ENCODE peak calls at places on chromosomes 13 and 19, in nine cellular contexts. J is cardiac fibroblast, C is PC-9, Y is H1, I is left lung, H is GM12865, Z is neural progenitor cell, S is endodermal cell, B is fibroblast of lung. M is an unnamed sample.

GRCh38 chr19:39379865-39380399 is 11.0 kb downstream of the PAF1 start:
- DNase-seq in J (no peak), Z (no peak), Y (no peak), B (no peak), I (no peak), H (no peak), S (no peak), C (no peak), M (no peak)

GRCh38 chr13:22256111-22256639 is 585.3 kb downstream of the FGF9 start:
- DNase-seq in S (no peak), Z (no peak), Y (no peak), C (no peak), H (no peak), I (no peak), B (no peak), J (no peak), M (no peak)

GRCh38 chr13:75372517-75372916 is 109.5 kb downstream of the TBC1D4 start:
- DNase-seq in J (peak), Z (peak), C (peak), H (peak), B (no peak), I (no peak), S (no peak), Y (no peak), M (peak)

GRCh38 chr13:48962281-48962680 is 13.4 kb upstream of the FNDC3A start:
- DNase-seq in B (peak), Z (no peak), S (no peak), H (no peak), I (no peak), Y (no peak), J (peak), C (no peak), M (no peak)

GRCh38 chr13:42328672-42329071 is 56.7 kb downstream of the AKAP11 start:
- DNase-seq in S (no peak), J (peak), Y (no peak), H (peak), Z (no peak), I (no peak), B (no peak), C (no peak), M (no peak)

GRCh38 chr13:113836917-113837553 is 26.8 kb downstream of the GAS6 start:
- DNase-seq in C (peak), B (peak), S (no peak), Z (no peak), Y (no peak), H (peak), I (no peak), J (peak), M (peak)

GRCh38 chr19:7831452-7831851 is 1.4 kb downstream of the EVI5L start:
- DNase-seq in C (no peak), I (no peak), B (peak), Z (peak), S (peak), Y (peak), H (no peak), J (peak), M (peak)

GRCh38 chr19:37778613-37779138 is 710 bp downstream of the ZNF573 start:
- DNase-seq in S (peak), C (peak), Z (peak), I (no peak), H (no peak), Y (no peak), J (peak), B (peak), M (peak)

GRCh38 chr19:38315657-38316476 is at the start of gene YIF1B:
- DNase-seq in B (peak), S (peak), J (peak), Z (peak), H (peak), Y (peak), I (peak), C (peak), M (peak)

GRCh38 chr19:46412983-46413261 is 442 bp downstream of the CCDC8 start:
- DNase-seq in H (no peak), B (no peak), S (no peak), Y (no peak), J (no peak), Z (no peak), C (no peak), I (no peak), M (no peak)

GRCh38 chr13:23790591-23791170 is 98.5 kb downstream of the MIPEP start:
- DNase-seq in J (peak), Y (no peak), B (peak), S (no peak), C (no peak), H (no peak), I (no peak), Z (no peak), M (peak)

GRCh38 chr19:19078801-19079200 is 15.0 kb downstream of the SLC25A42 start:
- DNase-seq in Z (no peak), H (no peak), J (no peak), C (no peak), B (no peak), I (no peak), S (no peak), Y (no peak), M (no peak)

GRCh38 chr13:21984156-21984555 is 313.3 kb downstream of the FGF9 start:
- DNase-seq in S (no peak), I (no peak), B (no peak), J (no peak), Z (no peak), Y (no peak), C (no peak), H (no peak), M (no peak)

GRCh38 chr19:14369399-14370168 is 11.7 kb upstream of the ADGRE5 start:
- DNase-seq in Z (no peak), I (no peak), J (peak), Y (no peak), S (no peak), B (peak), C (no peak), H (peak), M (peak)

GRCh38 chr19:14371321-14371821 is 9.9 kb upstream of the ADGRE5 start:
- DNase-seq in Z (no peak), C (no peak), J (no peak), H (no peak), B (no peak), S (no peak), I (no peak), Y (no peak), M (peak)

GRCh38 chr19:14367016-14367415 is 14.2 kb upstream of the ADGRE5 start:
- DNase-seq in B (no peak), C (no peak), H (no peak), S (no peak), J (no peak), Y (no peak), Z (no peak), I (no peak), M (no peak)

GRCh38 chr19:14368011-14368513 is 13.2 kb upstream of the ADGRE5 start:
- DNase-seq in B (no peak), J (no peak), Y (no peak), I (no peak), C (no peak), S (no peak), Z (no peak), H (peak), M (peak)

DNA sequence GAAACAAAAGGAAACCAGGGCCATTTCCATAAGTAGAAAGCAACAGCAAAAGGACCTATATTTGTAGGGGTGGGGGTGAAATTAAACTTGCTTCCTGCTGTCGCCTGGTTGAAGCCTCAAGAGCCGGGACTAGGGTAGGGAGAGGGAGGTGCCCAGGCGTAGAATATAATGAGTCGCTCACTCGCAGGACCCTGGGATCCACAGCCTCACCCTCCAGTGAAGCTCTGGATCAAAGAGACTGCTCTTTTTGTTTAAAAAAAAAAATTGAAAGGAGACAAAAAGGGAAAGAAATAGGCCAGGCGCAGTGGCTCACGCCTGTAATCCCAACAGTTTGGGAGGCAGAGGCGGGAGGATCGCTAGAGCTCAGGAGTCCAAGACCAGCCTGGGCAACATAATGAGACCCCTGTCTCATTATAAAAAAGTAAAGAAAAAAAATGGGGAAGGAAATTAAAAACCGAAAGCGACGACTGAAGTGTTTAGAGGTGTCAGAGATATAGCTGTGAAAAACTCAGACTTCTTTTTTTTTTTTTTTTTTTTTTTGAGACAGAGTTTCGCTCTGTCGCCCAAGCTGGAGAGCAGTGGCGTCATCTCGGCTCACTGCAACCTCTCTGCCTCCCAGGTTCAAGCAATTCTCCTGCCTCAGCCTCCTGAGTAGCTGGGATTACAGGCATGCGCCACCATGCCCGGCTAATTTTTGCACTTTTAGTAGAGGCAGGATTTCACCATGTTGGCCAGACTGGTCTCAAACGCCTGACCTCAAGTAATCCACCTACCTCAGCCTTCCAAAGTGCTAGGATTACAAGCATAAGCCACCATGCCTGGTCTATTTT is 10.9 kb upstream of the ADGRE5 start:
- DNase-seq in B (no peak), J (no peak), H (peak), I (no peak), Y (no peak), S (no peak), C (no peak), Z (no peak), M (no peak)
- H3K4me3 ChIP-seq in B (no peak), J (no peak), H (peak), I (no peak), Y (no peak), S (no peak), C (no peak), Z (no peak), M (no peak)

DNA sequence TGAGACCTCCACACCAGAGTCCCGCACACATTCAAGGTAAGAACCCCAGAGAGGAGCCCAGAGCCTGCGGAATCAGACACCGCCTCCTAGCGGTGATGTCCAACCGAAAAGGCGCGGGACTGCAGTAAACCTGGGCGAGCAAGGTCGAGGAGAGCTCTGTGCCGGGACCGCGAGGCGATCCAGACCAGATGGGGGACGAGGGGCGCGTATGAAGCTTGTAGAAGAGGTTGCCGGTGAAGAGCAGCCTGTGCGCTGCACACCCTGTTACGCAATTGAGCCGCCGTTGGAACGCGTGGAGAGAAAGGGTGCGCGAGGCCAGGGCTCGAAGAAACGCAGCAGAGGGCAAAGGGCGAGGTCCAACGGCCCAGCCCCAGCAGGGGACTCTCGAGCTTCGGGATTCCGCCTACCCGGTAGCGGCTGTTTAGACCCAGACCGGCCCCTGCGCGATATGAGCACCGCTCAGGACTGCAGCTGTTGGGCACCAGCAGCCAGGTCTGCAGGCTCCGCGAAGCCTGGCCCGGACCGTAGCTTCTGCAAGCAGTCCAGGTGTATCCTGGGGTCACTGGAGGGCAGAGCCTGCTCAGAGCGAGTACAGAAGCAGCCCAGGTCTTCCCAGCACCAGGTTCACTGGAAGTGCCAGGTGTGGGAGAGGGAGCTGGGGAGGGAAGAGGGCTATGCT is 65.9 kb upstream of the ZNF599 start:
- DNase-seq in Z (peak), Y (peak), B (no peak), J (peak), C (no peak), S (peak), H (no peak), I (no peak), M (no peak)
- TF ChIP-seq CTCF in Z (peak), Y (peak), B (peak), J (peak), C (no peak), S (peak), H (no peak), I (peak), M (peak)

DNA sequence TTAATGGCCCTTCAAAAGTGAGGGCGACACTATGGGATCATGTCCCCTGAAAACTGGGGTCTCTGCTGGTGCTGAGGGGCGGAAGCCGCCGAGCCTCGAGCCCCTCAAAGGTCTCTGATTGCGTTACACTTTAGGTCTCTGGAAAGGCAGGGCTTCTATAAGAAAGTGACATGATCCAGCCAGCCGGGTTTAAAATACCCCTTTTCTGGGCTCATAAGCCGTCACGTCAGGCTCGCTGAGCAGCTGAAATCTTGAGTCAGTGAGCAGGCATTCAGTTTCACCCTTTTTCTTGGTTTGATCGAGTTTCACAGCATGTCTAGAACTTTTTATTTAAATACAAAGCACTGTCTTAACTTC is 600 bp upstream of the HMGB1 start:
- DNase-seq in S (no peak), Z (peak), I (no peak), H (peak), Y (no peak), J (peak), C (no peak), B (peak), M (no peak)
- H3K4me3 ChIP-seq in S (peak), Z (peak), I (peak), H (peak), Y (peak), J (peak), C (peak), B (peak), M (peak)

DNA sequence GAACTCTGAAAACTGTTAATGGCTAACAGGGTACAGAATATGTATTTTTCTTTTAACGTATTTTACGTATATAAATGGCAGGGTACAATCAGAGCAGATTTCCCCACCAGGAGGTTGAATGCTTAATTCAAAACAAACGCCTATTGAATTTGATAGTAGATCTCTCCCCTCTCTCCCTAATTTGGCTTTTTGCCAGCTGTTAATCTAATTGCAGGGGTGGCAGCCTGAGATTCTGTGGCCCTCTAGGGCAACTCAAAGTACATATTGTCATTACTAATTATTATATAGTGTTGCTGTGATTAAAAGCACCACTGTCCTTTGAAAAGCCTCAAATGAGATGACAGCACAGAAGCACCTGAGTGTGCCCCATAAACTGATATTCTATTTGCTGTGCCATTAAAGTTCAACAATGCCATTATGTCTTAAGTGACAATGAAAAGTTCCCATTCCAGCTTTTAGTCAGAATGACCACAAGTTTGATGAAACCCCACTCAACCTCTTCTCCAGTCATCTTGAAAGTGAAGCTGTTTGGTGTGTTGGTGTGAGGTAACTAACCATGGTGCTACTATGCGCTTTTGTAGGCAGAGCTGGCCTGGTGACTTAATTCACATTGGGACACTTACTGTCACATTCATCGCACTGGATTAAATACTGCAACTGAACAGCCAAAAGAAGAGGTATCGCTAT is 351.4 kb downstream of the KCNRG start:
- DNase-seq in B (no peak), Y (no peak), I (no peak), H (peak), C (no peak), Z (no peak), S (no peak), J (no peak), M (no peak)
- TF ChIP-seq CTCF in B (no peak), Y (no peak), I (no peak), H (no peak), C (no peak), Z (no peak), S (no peak), J (no peak), M (no peak)

GRCh38 chr13:32390048-32390447 is 37.9 kb downstream of the N4BP2L1 start:
- DNase-seq in S (no peak), Y (no peak), J (no peak), C (no peak), I (no peak), H (peak), B (no peak), Z (no peak), M (no peak)
- H3K4me3 ChIP-seq in S (no peak), Y (no peak), J (no peak), C (no peak), I (no peak), H (no peak), B (no peak), Z (no peak), M (no peak)

DNA sequence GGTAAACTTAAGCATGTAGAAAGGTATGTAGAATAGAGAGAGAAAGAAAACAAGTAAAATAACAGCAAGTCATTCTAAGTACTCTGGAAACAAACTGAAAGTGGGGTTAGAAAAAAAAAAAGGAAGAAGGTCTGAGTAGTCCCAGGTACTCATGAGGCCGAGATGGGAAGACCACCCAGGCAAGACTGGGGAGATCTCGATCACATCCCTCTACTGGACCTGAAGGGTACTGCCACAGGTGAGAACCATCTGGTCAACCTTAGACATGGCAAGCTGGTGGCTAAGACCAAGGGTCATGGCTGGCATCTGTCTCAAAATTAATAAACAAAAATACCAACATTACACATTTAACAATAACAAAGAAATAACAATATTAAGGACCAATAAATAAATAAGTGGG is 36.3 kb upstream of the ZNF724 start:
- DNase-seq in J (no peak), I (no peak), B (no peak), C (no peak), S (peak), H (peak), Y (no peak), Z (peak), M (no peak)
- TF ChIP-seq CTCF in J (peak), I (no peak), B (peak), C (peak), S (peak), H (peak), Y (peak), Z (peak), M (peak)